ENCODE peak calls at places on chromosome 2, in nine cellular contexts. A is endothelial cell; W is neural crest cell; G is stimulated activated CD4-positive, alpha-beta T cell treated with anti-CD3 and anti-CD28 coated beads, Interleukin-12 subunit alpha, Interleukin-12 subunit beta, amount 100 ng/mL, for 48 hours; K is T-helper 2 cell; X is NCI-H460; V is uterus; S is NCI-H1417; B is tibial nerve. Y is an unnamed sample.
A peak's percentile ranks its signal among the peaks of the same experiment; 100 is the strongest.

GRCh38 chr2:217000406-217000805 is 140.5 kb upstream of the TNP1 start:
- DNase-seq in A (no peak), W (no peak), G (no peak), K (no peak), X (no peak), V (no peak), S (peak; percentile 21), B (no peak), Y (no peak)

GRCh38 chr2:43144265-43144664 is 82.1 kb downstream of the ZFP36L2 start:
- DNase-seq in A (no peak), W (no peak), G (no peak), K (no peak), X (no peak), V (no peak), S (no peak), B (no peak), Y (no peak)

GRCh38 chr2:138974651-138975050 is 194.5 kb upstream of the NXPH2 start:
- DNase-seq in A (no peak), W (no peak), G (no peak), K (no peak), X (no peak), V (no peak), S (no peak), B (no peak), Y (no peak)

GRCh38 chr2:28544915-28545589 is 49.2 kb downstream of the PLB1 start:
- DNase-seq in A (no peak), W (no peak), G (no peak), K (no peak), X (no peak), V (no peak), S (no peak), B (no peak), Y (no peak)

GRCh38 chr2:74880054-74880728 is 46.3 kb downstream of the HK2 start:
- DNase-seq in A (no peak), W (no peak), G (no peak), K (no peak), X (no peak), V (no peak), S (no peak), B (no peak), Y (no peak)

GRCh38 chr2:207133493-207133861 is 32.3 kb downstream of the KLF7 start:
- DNase-seq in A (no peak), W (no peak), G (no peak), K (no peak), X (no peak), V (peak; percentile 66), S (peak; percentile 99), B (no peak), Y (peak; percentile 85)

GRCh38 chr2:96729748-96730147 is 10.1 kb downstream of the LMAN2L start:
- DNase-seq in A (no peak), W (no peak), G (no peak), K (no peak), X (no peak), V (no peak), S (no peak), B (no peak), Y (no peak)

GRCh38 chr2:23828256-23828980 is 98.5 kb downstream of the ATAD2B start:
- DNase-seq in A (no peak), W (no peak), G (no peak), K (no peak), X (no peak), V (no peak), S (no peak), B (no peak), Y (no peak)

GRCh38 chr2:207617011-207617671 is 8.1 kb downstream of the METTL21A start:
- DNase-seq in A (no peak), W (no peak), G (no peak), K (no peak), X (peak; percentile 59), V (no peak), S (no peak), B (no peak), Y (no peak)

Y was measured in NCI-H146.